ENCODE peak calls at places on chromosomes 6 and 20, in nine cellular contexts. I is ascending aorta, U is MM.1S, F is transverse colon, X is GM12878, W is mammary epithelial cell, V is tibial artery, G is pancreas, B is upper lobe of right lung. A is an unnamed sample.
A peak's percentile ranks its signal among the peaks of the same experiment; 100 is the strongest.

GRCh38 chr6:109662192-109662591 is 28.8 kb downstream of the AK9 start:
- DNase-seq in B (no peak), X (no peak), F (no peak), V (no peak), U (no peak), W (peak; percentile 15), G (no peak), I (no peak), A (no peak)

GRCh38 chr6:13641315-13641714 is 26.2 kb downstream of the NOL7 start:
- DNase-seq in F (no peak), V (no peak), I (no peak), W (no peak), U (no peak), B (no peak), X (no peak), G (no peak), A (no peak)

GRCh38 chr20:49682278-49682677 is 31.4 kb downstream of the B4GALT5 start:
- DNase-seq in X (no peak), U (no peak), F (no peak), B (no peak), I (no peak), W (no peak), G (no peak), V (no peak), A (no peak)

GRCh38 chr6:70717038-70717801 is 49.5 kb downstream of the SMAP1 start:
- DNase-seq in W (no peak), B (no peak), U (no peak), F (no peak), I (no peak), X (no peak), G (no peak), V (no peak), A (no peak)

GRCh38 chr6:33880104-33880678 is 76.4 kb upstream of the MLN start:
- DNase-seq in U (no peak), V (no peak), W (no peak), G (no peak), B (no peak), I (no peak), X (no peak), F (no peak), A (no peak)

GRCh38 chr6:42279144-42279781 is 61.6 kb upstream of the MRPS10 start:
- DNase-seq in G (no peak), F (peak; percentile 70), V (no peak), I (no peak), U (no peak), W (peak; percentile 67), X (no peak), B (no peak), A (no peak)

GRCh38 chr20:58567437-58567836 is 52.2 kb upstream of the APCDD1L start:
- DNase-seq in W (no peak), F (no peak), B (no peak), G (no peak), V (no peak), X (no peak), I (no peak), U (no peak), A (no peak)

GRCh38 chr20:11891081-11891826 is 26.4 kb upstream of the BTBD3 start:
- DNase-seq in V (peak; percentile 69), I (peak; percentile 69), X (no peak), F (peak; percentile 50), U (peak; percentile 36), W (peak; percentile 55), G (peak; percentile 57), B (peak; percentile 83), A (peak; percentile 55)

GRCh38 chr6:113488061-113488460 is 369.1 kb upstream of the MARCKS start:
- DNase-seq in V (no peak), G (no peak), I (no peak), U (no peak), F (no peak), B (no peak), X (no peak), W (no peak), A (no peak)

GRCh38 chr6:20652691-20653479 is 118.6 kb downstream of the CDKAL1 start:
- DNase-seq in V (no peak), I (no peak), B (no peak), X (no peak), G (no peak), F (no peak), U (no peak), W (peak; percentile 56), A (no peak)

GRCh38 chr6:168469198-168469943 is 28.4 kb downstream of the SMOC2 start:
- DNase-seq in G (no peak), U (no peak), X (no peak), I (no peak), F (no peak), W (no peak), B (no peak), V (no peak), A (no peak)

GRCh38 chr20:21134883-21135493 is 9.1 kb downstream of the KIZ start:
- DNase-seq in W (no peak), I (no peak), F (no peak), B (no peak), V (no peak), U (no peak), G (no peak), X (no peak), A (no peak)

GRCh38 chr6:8243462-8243861 is 141.1 kb upstream of the EEF1E1 start:
- DNase-seq in G (no peak), B (no peak), F (no peak), W (peak; percentile 16), I (no peak), V (no peak), U (no peak), X (no peak), A (no peak)

GRCh38 chr6:112946051-112946450 is 598.9 kb downstream of the RFPL4B start:
- DNase-seq in X (no peak), I (no peak), F (no peak), B (no peak), W (no peak), U (no peak), V (no peak), G (no peak), A (no peak)

GRCh38 chr6:34947561-34947960 is 58.5 kb downstream of the ANKS1A start:
- DNase-seq in B (no peak), I (no peak), F (no peak), U (peak; percentile 82), W (peak; percentile 62), X (no peak), V (no peak), G (no peak), A (no peak)

GRCh38 chr6:45566882-45567281 is 189.1 kb upstream of the SUPT3H start:
- DNase-seq in U (no peak), I (no peak), X (no peak), G (no peak), B (no peak), W (peak; percentile 63), V (no peak), F (no peak), A (no peak)

GRCh38 chr6:104983776-104984175 is 26.9 kb downstream of the LIN28B start:
- DNase-seq in V (no peak), W (no peak), F (no peak), X (no peak), B (no peak), U (no peak), G (no peak), I (no peak), A (no peak)
- H3K27ac ChIP-seq in V (no peak overlapping the region), W (no peak overlapping the region), F (no peak overlapping the region), X (no peak overlapping the region), B (no peak overlapping the region), U (no peak overlapping the region), G (no peak overlapping the region), I (no peak overlapping the region), A (no peak overlapping the region)

GRCh38 chr6:11764250-11764604 is 14.4 kb downstream of the ADTRP start:
- DNase-seq in U (no peak), G (no peak), B (no peak), V (no peak), X (no peak), I (no peak), W (no peak), F (no peak), A (no peak)
- H3K27ac ChIP-seq in U (no peak overlapping the region), G (peak overlapping the region; percentile 74), B (no peak overlapping the region), V (peak overlapping the region; percentile 81), X (no peak overlapping the region), I (peak overlapping the region; percentile 81), W (no peak overlapping the region), F (peak overlapping the region; percentile 68), A (no peak overlapping the region)

DNA sequence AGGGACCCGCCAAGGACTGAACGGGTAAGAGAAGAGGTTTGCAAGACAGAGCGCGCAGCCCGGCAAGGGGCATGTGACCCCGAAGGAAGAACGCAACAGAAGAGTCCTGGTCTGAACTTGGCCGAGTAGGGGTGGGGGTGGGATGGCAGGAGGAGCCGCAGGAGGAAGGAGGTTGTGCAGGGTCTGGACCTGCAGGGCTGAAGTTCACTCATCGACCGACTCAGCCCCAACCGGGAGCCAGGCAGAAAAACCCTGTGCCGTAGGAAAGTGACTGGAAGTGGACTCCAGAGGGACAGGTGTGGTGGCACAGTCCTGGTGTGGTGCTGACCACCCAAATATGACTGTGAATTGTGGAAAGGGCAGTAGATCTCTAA is 15.2 kb downstream of the ADISSP start:
- DNase-seq in F (no peak), G (no peak), I (no peak), B (no peak), V (no peak), W (no peak), U (no peak), X (no peak), A (no peak)
- H3K27ac ChIP-seq in F (no peak overlapping the region), G (no peak overlapping the region), I (no peak overlapping the region), B (no peak overlapping the region), V (no peak overlapping the region), W (no peak overlapping the region), U (no peak overlapping the region), X (no peak overlapping the region), A (peak overlapping the region; percentile 16)

DNA sequence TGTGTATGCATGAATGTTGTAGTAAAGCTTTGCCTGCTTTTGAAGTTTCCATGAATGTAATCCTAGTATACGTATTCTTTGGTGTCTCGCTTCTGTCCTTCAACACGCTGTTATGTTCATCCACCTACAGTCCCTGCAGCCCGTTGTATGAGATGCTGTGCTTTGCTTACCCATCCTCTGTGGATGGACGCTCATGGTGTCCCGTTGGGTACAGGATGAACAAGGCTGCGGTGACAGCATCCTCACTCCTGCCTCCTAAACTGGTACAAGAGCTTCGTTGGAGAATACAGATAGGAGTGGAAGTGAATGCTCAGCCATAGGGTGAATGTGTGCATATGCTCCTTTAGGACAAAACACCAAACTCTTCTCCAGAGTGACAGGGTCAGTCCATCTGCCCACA is 366.2 kb downstream of the ZFAND3 start:
- DNase-seq in V (no peak), W (no peak), B (no peak), X (no peak), I (peak; percentile 24), F (no peak), G (no peak), U (no peak), A (no peak)
- H3K27ac ChIP-seq in V (no peak overlapping the region), W (no peak overlapping the region), B (no peak overlapping the region), X (no peak overlapping the region), I (no peak overlapping the region), F (no peak overlapping the region), G (no peak overlapping the region), U (no peak overlapping the region), A (peak overlapping the region; percentile 46)

GRCh38 chr6:148287979-148288378 is 54.7 kb upstream of the SASH1 start:
- DNase-seq in V (no peak), G (no peak), I (no peak), U (no peak), B (no peak), F (no peak), X (no peak), W (no peak), A (no peak)
- H3K27ac ChIP-seq in V (no peak overlapping the region), G (no peak overlapping the region), I (no peak overlapping the region), U (no peak overlapping the region), B (no peak overlapping the region), F (no peak overlapping the region), X (no peak overlapping the region), W (no peak overlapping the region), A (no peak overlapping the region)